ENCODE peak calls at places on chromosomes 13 and 19, in five cellular contexts. One of them, this sample, is unnamed.
A peak's percentile ranks its signal among the peaks of the same experiment; 100 is the strongest.

GRCh38 chr13:30045916-30046704 is 195.7 kb upstream of the UBL3 start:
- DNase-seq in hepatic stellate cell: peak; percentile 63
- DNase-seq in NCI-H1417: no peak
- DNase-seq in stimulated activated CD4-positive, alpha-beta T cell treated with anti-CD3 and anti-CD28 coated beads, Interleukin-1b, Interleukin-23, amount 100 ng/mL, for 1 hour: no peak
- DNase-seq in NCI-H460: no peak
- DNase-seq in this sample: no peak

GRCh38 chr19:41945135-41945766 is 13.9 kb downstream of the RABAC1 start:
- DNase-seq in NCI-H460: no peak
- DNase-seq in stimulated activated CD4-positive, alpha-beta T cell treated with anti-CD3 and anti-CD28 coated beads, Interleukin-1b, Interleukin-23, amount 100 ng/mL, for 1 hour: peak; percentile 75
- DNase-seq in NCI-H1417: no peak
- DNase-seq in hepatic stellate cell: no peak
- DNase-seq in this sample: peak; percentile 48

GRCh38 chr13:48862572-48862971 is 113.1 kb upstream of the FNDC3A start:
- DNase-seq in stimulated activated CD4-positive, alpha-beta T cell treated with anti-CD3 and anti-CD28 coated beads, Interleukin-1b, Interleukin-23, amount 100 ng/mL, for 1 hour: no peak
- DNase-seq in NCI-H460: no peak
- DNase-seq in hepatic stellate cell: no peak
- DNase-seq in NCI-H1417: no peak
- DNase-seq in this sample: no peak

GRCh38 chr13:100738176-100738855 is 63.7 kb upstream of the TMTC4 start:
- DNase-seq in hepatic stellate cell: no peak
- DNase-seq in NCI-H1417: peak; percentile 21
- DNase-seq in stimulated activated CD4-positive, alpha-beta T cell treated with anti-CD3 and anti-CD28 coated beads, Interleukin-1b, Interleukin-23, amount 100 ng/mL, for 1 hour: no peak
- DNase-seq in NCI-H460: no peak
- DNase-seq in this sample: no peak

GRCh38 chr19:44684892-44685847 is 13.8 kb upstream of the CEACAM16 start:
- DNase-seq in stimulated activated CD4-positive, alpha-beta T cell treated with anti-CD3 and anti-CD28 coated beads, Interleukin-1b, Interleukin-23, amount 100 ng/mL, for 1 hour: no peak
- DNase-seq in NCI-H460: peak; percentile 88
- DNase-seq in hepatic stellate cell: peak; percentile 89
- DNase-seq in NCI-H1417: no peak
- DNase-seq in this sample: no peak

GRCh38 chr13:91468301-91468700 is 69.9 kb downstream of the GPC5 start:
- DNase-seq in hepatic stellate cell: no peak
- DNase-seq in stimulated activated CD4-positive, alpha-beta T cell treated with anti-CD3 and anti-CD28 coated beads, Interleukin-1b, Interleukin-23, amount 100 ng/mL, for 1 hour: no peak
- DNase-seq in NCI-H1417: no peak
- DNase-seq in NCI-H460: peak; percentile 2
- DNase-seq in this sample: no peak

GRCh38 chr13:112781881-112782361 is 92.1 kb downstream of the ATP11A start:
- DNase-seq in NCI-H1417: peak; percentile 35
- DNase-seq in hepatic stellate cell: no peak
- DNase-seq in stimulated activated CD4-positive, alpha-beta T cell treated with anti-CD3 and anti-CD28 coated beads, Interleukin-1b, Interleukin-23, amount 100 ng/mL, for 1 hour: no peak
- DNase-seq in NCI-H460: no peak
- DNase-seq in this sample: no peak

GRCh38 chr13:113506025-113506685 is 15.6 kb upstream of the DCUN1D2 start:
- DNase-seq in hepatic stellate cell: no peak
- DNase-seq in stimulated activated CD4-positive, alpha-beta T cell treated with anti-CD3 and anti-CD28 coated beads, Interleukin-1b, Interleukin-23, amount 100 ng/mL, for 1 hour: no peak
- DNase-seq in NCI-H460: no peak
- DNase-seq in NCI-H1417: no peak
- DNase-seq in this sample: no peak

GRCh38 chr19:50489461-50490011 is 12.9 kb upstream of the GARIN5A start:
- DNase-seq in NCI-H1417: no peak
- DNase-seq in hepatic stellate cell: no peak
- DNase-seq in NCI-H460: no peak
- DNase-seq in stimulated activated CD4-positive, alpha-beta T cell treated with anti-CD3 and anti-CD28 coated beads, Interleukin-1b, Interleukin-23, amount 100 ng/mL, for 1 hour: no peak
- DNase-seq in this sample: no peak

GRCh38 chr19:7907122-7907521 is 3.4 kb downstream of the MAP2K7 start:
- DNase-seq in NCI-H460: no peak
- DNase-seq in NCI-H1417: no peak
- DNase-seq in stimulated activated CD4-positive, alpha-beta T cell treated with anti-CD3 and anti-CD28 coated beads, Interleukin-1b, Interleukin-23, amount 100 ng/mL, for 1 hour: no peak
- DNase-seq in hepatic stellate cell: no peak
- DNase-seq in this sample: no peak

GRCh38 chr19:51136891-51137551 is 5.1 kb upstream of the SIGLEC7 start:
- DNase-seq in hepatic stellate cell: no peak
- DNase-seq in NCI-H1417: no peak
- DNase-seq in stimulated activated CD4-positive, alpha-beta T cell treated with anti-CD3 and anti-CD28 coated beads, Interleukin-1b, Interleukin-23, amount 100 ng/mL, for 1 hour: no peak
- DNase-seq in NCI-H460: no peak
- DNase-seq in this sample: no peak

GRCh38 chr19:12867120-12868099 is 13.8 kb downstream of the DNASE2 start:
- DNase-seq in stimulated activated CD4-positive, alpha-beta T cell treated with anti-CD3 and anti-CD28 coated beads, Interleukin-1b, Interleukin-23, amount 100 ng/mL, for 1 hour: no peak
- DNase-seq in NCI-H460: no peak
- DNase-seq in hepatic stellate cell: peak; percentile 87
- DNase-seq in NCI-H1417: no peak
- DNase-seq in this sample: peak; percentile 53

GRCh38 chr19:37953125-37953524 is 46.1 kb downstream of the SIPA1L3 start:
- DNase-seq in stimulated activated CD4-positive, alpha-beta T cell treated with anti-CD3 and anti-CD28 coated beads, Interleukin-1b, Interleukin-23, amount 100 ng/mL, for 1 hour: no peak
- DNase-seq in NCI-H1417: no peak
- DNase-seq in hepatic stellate cell: no peak
- DNase-seq in NCI-H460: no peak
- DNase-seq in this sample: no peak

GRCh38 chr13:113291129-113291528 is 5.9 kb upstream of the LAMP1 start:
- DNase-seq in NCI-H460: no peak
- DNase-seq in NCI-H1417: no peak
- DNase-seq in stimulated activated CD4-positive, alpha-beta T cell treated with anti-CD3 and anti-CD28 coated beads, Interleukin-1b, Interleukin-23, amount 100 ng/mL, for 1 hour: no peak
- DNase-seq in hepatic stellate cell: no peak
- DNase-seq in this sample: no peak

GRCh38 chr19:41321600-41322270 is 11.8 kb downstream of the CCDC97 start:
- DNase-seq in hepatic stellate cell: peak; percentile 91
- DNase-seq in stimulated activated CD4-positive, alpha-beta T cell treated with anti-CD3 and anti-CD28 coated beads, Interleukin-1b, Interleukin-23, amount 100 ng/mL, for 1 hour: no peak
- DNase-seq in NCI-H460: peak; percentile 30
- DNase-seq in NCI-H1417: peak; percentile 38
- DNase-seq in this sample: no peak

GRCh38 chr19:47623921-47624391 is 15.0 kb downstream of the BICRA start:
- DNase-seq in NCI-H460: no peak
- DNase-seq in NCI-H1417: no peak
- DNase-seq in stimulated activated CD4-positive, alpha-beta T cell treated with anti-CD3 and anti-CD28 coated beads, Interleukin-1b, Interleukin-23, amount 100 ng/mL, for 1 hour: no peak
- DNase-seq in hepatic stellate cell: no peak
- DNase-seq in this sample: no peak

GRCh38 chr19:56141416-56141992 is 417 bp downstream of the ZNF444 start:
- DNase-seq in stimulated activated CD4-positive, alpha-beta T cell treated with anti-CD3 and anti-CD28 coated beads, Interleukin-1b, Interleukin-23, amount 100 ng/mL, for 1 hour: no peak
- DNase-seq in NCI-H1417: peak; percentile 52
- DNase-seq in hepatic stellate cell: no peak
- DNase-seq in NCI-H460: no peak
- DNase-seq in this sample: no peak

GRCh38 chr13:99959538-99960230 is 11.9 kb downstream of the ZIC5 start:
- DNase-seq in NCI-H1417: peak; percentile 88
- DNase-seq in hepatic stellate cell: no peak
- DNase-seq in NCI-H460: no peak
- DNase-seq in stimulated activated CD4-positive, alpha-beta T cell treated with anti-CD3 and anti-CD28 coated beads, Interleukin-1b, Interleukin-23, amount 100 ng/mL, for 1 hour: no peak
- DNase-seq in this sample: no peak

GRCh38 chr13:72542241-72542640 is 185.2 kb downstream of the MZT1 start:
- DNase-seq in NCI-H1417: no peak
- DNase-seq in NCI-H460: no peak
- DNase-seq in stimulated activated CD4-positive, alpha-beta T cell treated with anti-CD3 and anti-CD28 coated beads, Interleukin-1b, Interleukin-23, amount 100 ng/mL, for 1 hour: no peak
- DNase-seq in hepatic stellate cell: no peak
- DNase-seq in this sample: no peak

This sample was measured in breast epithelium.